ENCODE peak calls at places on chromosomes 7 and 10, in eight cellular contexts. I is NB4, Y is foreskin fibroblast, V is HCT116, N is nephron progenitor cell, Z is astrocyte of the cerebellum, K is Caco-2, E is kidney. T is an unnamed sample.

GRCh38 chr7:24227068-24227467 is 56.9 kb upstream of the NPY start:
- DNase-seq in N (no peak), I (no peak), K (no peak), Y (no peak), Z (no peak), E (no peak), V (no peak), T (no peak)

GRCh38 chr7:1620835-1621234 is 49.2 kb upstream of the ELFN1 start:
- DNase-seq in Y (no peak), Z (no peak), N (no peak), E (peak), V (no peak), K (no peak), I (no peak), T (no peak)

GRCh38 chr10:59857049-59857448 is 49.3 kb downstream of the CCDC6 start:
- DNase-seq in N (no peak), K (no peak), Z (no peak), V (no peak), E (no peak), Y (no peak), I (no peak), T (no peak)

GRCh38 chr10:4902571-4903011 is 60.6 kb upstream of the AKR1C1 start:
- DNase-seq in Z (no peak), K (no peak), V (no peak), I (no peak), N (no peak), Y (peak), E (no peak), T (no peak)

GRCh38 chr10:46787321-46787615 is 124.0 kb upstream of the PTPN20 start:
- DNase-seq in Z (peak), V (no peak), E (peak), N (peak), K (peak), I (peak), Y (peak), T (peak)

GRCh38 chr10:69320521-69320920 is 42.2 kb downstream of the HK1 start:
- DNase-seq in Z (no peak), Y (no peak), N (no peak), V (no peak), I (no peak), E (no peak), K (no peak), T (no peak)

GRCh38 chr10:451021-451471 is 238.4 kb downstream of the DIP2C start:
- DNase-seq in V (no peak), N (no peak), Z (no peak), E (peak), Y (no peak), K (no peak), I (peak), T (peak)

GRCh38 chr10:127415901-127416630 is 133.0 kb upstream of the NPS start:
- DNase-seq in I (no peak), Y (no peak), E (no peak), N (no peak), Z (no peak), K (no peak), V (no peak), T (no peak)

GRCh38 chr7:82194011-82194410 is 249.6 kb downstream of the CACNA2D1 start:
- DNase-seq in Z (no peak), V (no peak), I (peak), Y (peak), N (no peak), K (no peak), E (no peak), T (peak)

GRCh38 chr7:65840446-65840845 is 32.4 kb upstream of the VKORC1L1 start:
- DNase-seq in Y (no peak), K (no peak), V (peak), E (no peak), N (peak), Z (no peak), I (peak), T (no peak)

GRCh38 chr10:86953747-86954680 is 3.4 kb downstream of the MMRN2 start:
- DNase-seq in I (no peak), Z (no peak), V (no peak), Y (peak), N (peak), K (no peak), E (peak), T (peak)

GRCh38 chr10:24536653-24537052 is 187.0 kb downstream of the ARHGAP21 start:
- DNase-seq in Z (no peak), K (no peak), E (no peak), I (no peak), V (no peak), Y (no peak), N (no peak), T (no peak)

GRCh38 chr10:78316451-78316931 is 282.8 kb downstream of the RPS24 start:
- DNase-seq in E (no peak), Y (peak), K (no peak), I (no peak), N (no peak), V (no peak), Z (no peak), T (no peak)

GRCh38 chr7:41874206-41874770 is 171.4 kb upstream of the INHBA start:
- DNase-seq in I (peak), V (no peak), K (no peak), Y (no peak), N (no peak), Z (no peak), E (no peak), T (no peak)

GRCh38 chr7:110090113-110090820 is 1000.7 kb upstream of the LRRN3 start:
- DNase-seq in Y (no peak), Z (peak), I (peak), N (no peak), K (peak), V (peak), E (no peak), T (peak)

GRCh38 chr7:10973942-10974716 is 457 bp downstream of the PHF14 start:
- DNase-seq in K (peak), N (peak), Y (peak), E (peak), V (no peak), Z (no peak), I (peak), T (peak)

GRCh38 chr7:54689394-54690058 is 69.5 kb downstream of the SEC61G start:
- DNase-seq in V (no peak), N (no peak), K (no peak), I (no peak), Z (no peak), E (no peak), Y (no peak), T (no peak)

GRCh38 chr10:66982792-66983481 is 57.1 kb downstream of the LRRTM3 start:
- DNase-seq in N (peak), K (no peak), Z (no peak), E (no peak), V (no peak), Y (no peak), I (no peak), T (no peak)

GRCh38 chr7:148575640-148576411 is 14.7 kb upstream of the C7orf33 start:
- DNase-seq in V (peak), N (peak), E (peak), Z (peak), K (peak), Y (peak), I (peak), T (peak)

GRCh38 chr7:30159698-30160143 is 24.9 kb downstream of the MTURN start:
- DNase-seq in I (peak), Z (no peak), K (peak), E (peak), N (peak), V (no peak), Y (no peak), T (peak)

GRCh38 chr10:19212590-19212989 is 164.0 kb downstream of the MALRD1 start:
- DNase-seq in N (no peak), V (no peak), Y (no peak), E (no peak), K (no peak), I (no peak), Z (no peak), T (no peak)

GRCh38 chr7:157007470-157008066 is 2.9 kb downstream of the MNX1 start:
- DNase-seq in N (no peak), Y (no peak), V (no peak), Z (no peak), E (no peak), I (no peak), K (peak), T (no peak)

GRCh38 chr10:124565565-124566221 is 104.1 kb downstream of the LHPP start:
- DNase-seq in K (peak), Y (no peak), N (peak), I (peak), E (peak), Z (no peak), V (peak), T (no peak)

GRCh38 chr7:134502463-134502862 is 24.9 kb upstream of the AKR1B10 start:
- DNase-seq in Y (peak), E (no peak), V (no peak), I (peak), Z (no peak), N (no peak), K (no peak), T (no peak)

GRCh38 chr7:122161628-122162027 is 17.6 kb upstream of the AASS start:
- DNase-seq in V (no peak), I (no peak), Z (no peak), E (no peak), Y (no peak), N (no peak), K (peak), T (no peak)

GRCh38 chr7:4959356-4959755 is 369 bp upstream of the MMD2 start:
- DNase-seq in E (peak), Y (no peak), K (no peak), Z (no peak), V (no peak), N (no peak), I (no peak), T (no peak)

GRCh38 chr7:100840470-100841100 is 11.9 kb upstream of the SLC12A9 start:
- DNase-seq in Z (no peak), V (no peak), E (peak), K (no peak), Y (no peak), I (no peak), N (no peak), T (no peak)

GRCh38 chr7:51005074-51005473 is 222.4 kb upstream of the GRB10 start:
- DNase-seq in V (no peak), I (no peak), Y (no peak), Z (no peak), N (no peak), K (no peak), E (no peak), T (no peak)

GRCh38 chr10:45580781-45581496 is 91.6 kb downstream of the ZFAND4 start:
- DNase-seq in I (peak), N (no peak), K (no peak), E (no peak), Y (no peak), Z (no peak), V (no peak), T (no peak)

GRCh38 chr7:73974101-73974947 is 53.6 kb upstream of the ELN start:
- DNase-seq in Y (no peak), Z (no peak), K (no peak), N (no peak), E (peak), V (no peak), I (no peak), T (no peak)

GRCh38 chr7:73449422-73449821 is 15.8 kb downstream of the FZD9 start:
- DNase-seq in E (no peak), I (no peak), Z (no peak), K (no peak), V (no peak), Y (no peak), N (no peak), T (no peak)

GRCh38 chr7:43834463-43835251 is 34.7 kb downstream of the MRPS24 start:
- DNase-seq in E (no peak), I (peak), V (no peak), Y (no peak), Z (no peak), K (no peak), N (no peak), T (peak)

GRCh38 chr10:28578454-28578853 is 45.5 kb downstream of the WAC start:
- DNase-seq in Z (no peak), N (no peak), K (no peak), Y (no peak), E (no peak), V (no peak), I (no peak), T (no peak)
- TF ChIP-seq CTCF in Z (no peak), N (no peak), K (no peak), Y (no peak), E (no peak), V (no peak), I (no peak), T (no peak)

GRCh38 chr7:33534830-33535229 is 370.5 kb upstream of the BMPER start:
- DNase-seq in Z (no peak), Y (no peak), I (no peak), E (no peak), N (no peak), V (no peak), K (no peak), T (peak)

GRCh38 chr7:33529070-33529469 is 376.3 kb upstream of the BMPER start:
- DNase-seq in V (no peak), K (no peak), Z (no peak), Y (no peak), E (no peak), I (no peak), N (no peak), T (no peak)

GRCh38 chr7:33536398-33536797 is 368.9 kb upstream of the BMPER start:
- DNase-seq in Z (no peak), I (no peak), Y (no peak), V (no peak), K (no peak), E (no peak), N (no peak), T (no peak)

GRCh38 chr7:33530664-33531063 is 374.7 kb upstream of the BMPER start:
- DNase-seq in Z (no peak), N (no peak), V (no peak), K (no peak), Y (no peak), E (no peak), I (no peak), T (no peak)
- TF ChIP-seq CTCF in Z (no peak), N (no peak), V (peak), K (no peak), Y (no peak), E (no peak), I (peak), T (no peak)

GRCh38 chr10:101215397-101216206 is 13.7 kb downstream of the LBX1 start:
- DNase-seq in Z (no peak), E (no peak), K (no peak), Y (no peak), N (peak), V (no peak), I (no peak), T (no peak)

GRCh38 chr10:101217450-101218281 is 11.6 kb downstream of the LBX1 start:
- DNase-seq in N (peak), V (no peak), Y (no peak), K (peak), E (no peak), Z (no peak), I (no peak), T (no peak)

GRCh38 chr10:101216207-101216607 is 13.1 kb downstream of the LBX1 start:
- DNase-seq in N (peak), V (no peak), I (no peak), K (no peak), E (no peak), Y (no peak), Z (no peak), T (no peak)

GRCh38 chr10:101216631-101217425 is 12.4 kb downstream of the LBX1 start:
- DNase-seq in Y (no peak), Z (no peak), I (no peak), N (peak), E (no peak), V (no peak), K (no peak), T (no peak)

GRCh38 chr10:101214446-101215396 is 14.5 kb downstream of the LBX1 start:
- DNase-seq in I (peak), N (peak), E (no peak), Z (peak), Y (no peak), K (peak), V (peak), T (peak)
- TF ChIP-seq CTCF in I (peak), N (peak), E (peak), Z (peak), Y (peak), K (peak), V (peak), T (peak)

GRCh38 chr7:115052706-115053105 is 130.8 kb downstream of the MDFIC start:
- DNase-seq in Z (no peak), V (no peak), E (no peak), I (no peak), K (no peak), N (no peak), Y (no peak), T (no peak)
- TF ChIP-seq CTCF in Z (no peak), V (no peak), E (no peak), I (no peak), K (no peak), N (no peak), Y (no peak), T (no peak)

GRCh38 chr7:105154084-105154483 is 140.1 kb downstream of the KMT2E start:
- DNase-seq in Z (no peak), E (no peak), K (no peak), V (no peak), Y (no peak), N (no peak), I (no peak), T (no peak)
- TF ChIP-seq CTCF in Z (no peak), E (no peak), K (no peak), V (no peak), Y (no peak), N (no peak), I (no peak), T (no peak)

DNA sequence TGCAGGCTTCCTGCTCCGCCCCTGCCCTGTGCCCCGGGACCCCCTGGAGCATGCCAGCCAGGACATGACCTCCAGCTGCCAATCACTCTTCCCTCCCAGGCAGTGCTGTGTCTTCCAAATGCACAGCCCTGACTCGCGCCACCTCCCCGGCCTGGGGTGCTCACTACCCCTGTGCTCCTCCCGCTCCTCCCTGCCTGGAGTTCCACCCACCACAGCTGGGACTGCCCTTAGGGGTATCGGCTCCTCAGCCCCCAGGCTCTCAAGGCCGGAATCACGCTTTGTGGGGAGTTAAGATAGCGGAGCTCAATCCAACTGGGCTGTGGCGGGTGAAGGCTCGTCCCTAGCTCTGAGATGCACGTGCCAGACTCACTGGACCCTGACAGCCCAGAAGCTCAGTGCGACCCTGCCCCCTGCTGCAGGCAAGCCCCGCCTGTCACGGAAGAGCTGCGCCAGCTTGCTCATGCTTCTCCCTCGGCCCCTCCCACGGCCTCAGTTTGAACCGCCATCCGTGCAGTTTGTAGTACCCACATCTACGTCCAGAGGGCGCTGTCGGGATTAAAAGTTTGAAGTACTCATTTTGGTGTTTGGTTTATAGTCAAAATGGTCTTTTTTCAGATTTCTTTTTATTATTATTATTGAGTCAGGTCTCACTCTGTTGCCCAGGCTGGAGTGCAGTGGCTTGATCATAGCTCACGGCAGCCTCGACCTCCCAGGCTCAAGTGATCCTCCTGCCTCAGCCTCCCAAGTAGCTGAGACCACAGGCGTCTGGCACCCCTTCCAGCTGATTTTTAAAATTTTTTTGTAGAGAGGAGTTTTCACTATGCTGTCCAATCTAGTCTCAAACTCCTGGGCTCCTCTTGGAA is 142.5 kb upstream of the TCERG1L start:
- DNase-seq in N (peak), V (peak), Z (no peak), I (peak), E (peak), K (peak), Y (no peak), T (no peak)
- TF ChIP-seq CTCF in N (peak), V (peak), Z (peak), I (peak), E (peak), K (peak), Y (no peak), T (peak)

GRCh38 chr7:155411718-155412415 is 46.1 kb upstream of the EN2 start:
- DNase-seq in Y (no peak), V (no peak), K (no peak), I (no peak), Z (no peak), N (no peak), E (no peak), T (no peak)

GRCh38 chr7:155415093-155415492 is 42.8 kb upstream of the EN2 start:
- DNase-seq in Z (no peak), N (no peak), K (no peak), I (no peak), E (no peak), V (no peak), Y (no peak), T (no peak)

GRCh38 chr7:155410436-155410835 is 47.5 kb upstream of the EN2 start:
- DNase-seq in N (no peak), K (no peak), I (no peak), V (no peak), E (no peak), Y (no peak), Z (no peak), T (no peak)

GRCh38 chr7:155414508-155414907 is 43.4 kb upstream of the EN2 start:
- DNase-seq in Z (no peak), Y (no peak), K (no peak), E (no peak), V (peak), N (no peak), I (peak), T (no peak)

DNA sequence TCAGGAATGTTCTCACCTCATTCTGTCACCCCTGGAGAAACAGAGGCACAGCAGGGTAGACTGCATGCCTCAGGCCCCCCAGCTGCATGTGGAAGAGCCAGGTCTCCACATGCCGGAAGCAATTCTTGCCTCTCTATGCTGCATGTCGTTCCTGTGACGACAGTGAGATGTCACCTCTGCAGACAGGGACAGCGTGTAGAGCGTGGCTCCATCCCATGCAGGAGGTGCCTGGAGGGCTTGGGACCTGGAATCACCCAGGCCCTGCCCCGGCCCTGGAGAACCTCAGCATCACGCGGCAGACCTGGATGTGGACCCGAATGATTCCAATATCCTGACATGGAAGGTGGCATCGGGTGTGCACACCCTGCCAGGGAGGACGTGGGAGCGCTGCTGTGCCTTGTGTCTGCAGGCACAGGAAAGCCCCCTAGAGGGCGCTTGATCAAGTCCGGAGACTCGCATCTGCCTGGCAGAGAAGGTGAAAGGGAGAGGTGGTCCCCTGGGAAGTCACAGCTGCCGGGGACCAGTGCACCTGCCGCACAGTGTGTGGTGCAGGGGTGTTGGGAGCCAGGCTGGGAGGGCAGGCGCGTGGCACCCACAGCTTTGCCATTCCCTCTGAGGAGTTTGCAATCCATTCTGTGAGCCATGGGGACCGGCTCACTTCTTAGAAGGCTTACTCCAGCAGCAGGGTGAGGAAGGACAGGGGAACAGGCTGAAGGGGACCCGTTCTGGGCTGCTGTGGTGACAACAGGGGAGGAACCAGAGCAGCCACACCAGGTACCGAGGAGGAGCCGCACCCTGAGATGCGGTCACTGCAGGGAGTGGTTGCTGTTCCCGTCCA is 45.3 kb upstream of the EN2 start:
- DNase-seq in N (peak), K (peak), I (peak), E (no peak), V (peak), Z (no peak), Y (no peak), T (no peak)
- TF ChIP-seq CTCF in N (peak), K (peak), I (peak), E (peak), V (peak), Z (peak), Y (peak), T (peak)